ENCODE peak calls at places on chromosomes 3 and 15, in seven cellular contexts. One of them, this sample, is unnamed.

GRCh38 chr3:65955792-65956477 is 82.8 kb downstream of the MAGI1 start:
- DNase-seq in neuronal stem cell: no peak
- DNase-seq in mesendoderm: no peak
- DNase-seq in H9: no peak
- DNase-seq in H1: no peak
- DNase-seq in trophoblast cell: peak; percentile 35
- DNase-seq in mesenchymal stem cell: peak; percentile 81
- DNase-seq in this sample: peak; percentile 88

GRCh38 chr3:72836923-72837322 is 11.3 kb downstream of the SHQ1 start:
- DNase-seq in neuronal stem cell: no peak
- DNase-seq in mesendoderm: no peak
- DNase-seq in H9: no peak
- DNase-seq in H1: no peak
- DNase-seq in trophoblast cell: no peak
- DNase-seq in mesenchymal stem cell: no peak
- DNase-seq in this sample: no peak

GRCh38 chr3:145006291-145006690 is 1034.7 kb downstream of the DIPK2A start:
- DNase-seq in neuronal stem cell: no peak
- DNase-seq in mesendoderm: peak; percentile 54
- DNase-seq in H9: no peak
- DNase-seq in H1: no peak
- DNase-seq in trophoblast cell: no peak
- DNase-seq in mesenchymal stem cell: no peak
- DNase-seq in this sample: no peak

GRCh38 chr3:43094381-43094780 is 11.5 kb downstream of the POMGNT2 start:
- DNase-seq in neuronal stem cell: no peak
- DNase-seq in mesendoderm: no peak
- DNase-seq in H9: no peak
- DNase-seq in H1: no peak
- DNase-seq in trophoblast cell: no peak
- DNase-seq in mesenchymal stem cell: no peak
- DNase-seq in this sample: no peak

GRCh38 chr3:143820466-143821221 is 27.6 kb downstream of the SLC9A9 start:
- DNase-seq in neuronal stem cell: no peak
- DNase-seq in mesendoderm: peak; percentile 35
- DNase-seq in H9: no peak
- DNase-seq in H1: no peak
- DNase-seq in trophoblast cell: no peak
- DNase-seq in mesenchymal stem cell: no peak
- DNase-seq in this sample: no peak

GRCh38 chr15:46646476-46646875 is 1011.6 kb downstream of the SQOR start:
- DNase-seq in neuronal stem cell: no peak
- DNase-seq in mesendoderm: no peak
- DNase-seq in H9: no peak
- DNase-seq in H1: no peak
- DNase-seq in trophoblast cell: no peak
- DNase-seq in mesenchymal stem cell: no peak
- DNase-seq in this sample: no peak

GRCh38 chr15:73716417-73716816 is 32.2 kb downstream of the CD276 start:
- DNase-seq in neuronal stem cell: no peak
- DNase-seq in mesendoderm: no peak
- DNase-seq in H9: no peak
- DNase-seq in H1: no peak
- DNase-seq in trophoblast cell: no peak
- DNase-seq in mesenchymal stem cell: no peak
- DNase-seq in this sample: no peak

GRCh38 chr15:83356516-83357399 is 72.3 kb upstream of the BNC1 start:
- DNase-seq in neuronal stem cell: no peak
- DNase-seq in mesendoderm: no peak
- DNase-seq in H9: no peak
- DNase-seq in H1: no peak
- DNase-seq in trophoblast cell: no peak
- DNase-seq in mesenchymal stem cell: no peak
- DNase-seq in this sample: no peak

GRCh38 chr3:127226451-127226850 is 33.5 kb downstream of the PRR23E start:
- DNase-seq in neuronal stem cell: no peak
- DNase-seq in mesendoderm: peak; percentile 44
- DNase-seq in H9: no peak
- DNase-seq in H1: no peak
- DNase-seq in trophoblast cell: no peak
- DNase-seq in mesenchymal stem cell: no peak
- DNase-seq in this sample: no peak

DNA sequence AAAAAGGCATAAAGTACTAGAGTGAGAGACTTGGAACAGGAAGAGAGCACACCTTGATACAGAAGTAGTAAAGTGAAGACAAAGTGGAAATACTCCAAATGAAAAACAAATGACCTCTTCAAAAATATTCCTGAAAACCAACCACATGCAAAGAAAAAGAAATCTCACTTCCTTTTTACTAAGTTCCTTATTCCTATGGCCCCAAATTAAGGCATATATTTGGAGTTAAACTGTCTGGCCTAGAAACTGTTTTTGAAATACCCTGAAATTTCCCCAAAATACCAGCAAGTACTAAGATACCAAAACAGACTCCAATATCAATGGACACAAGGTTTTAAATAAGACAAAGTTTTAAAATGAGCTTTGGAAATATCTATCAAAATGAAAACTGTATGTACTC is 58.2 kb downstream of the ZNF148 start:
- DNase-seq in neuronal stem cell: no peak
- DNase-seq in mesendoderm: no peak
- DNase-seq in H9: no peak
- DNase-seq in H1: no peak
- DNase-seq in trophoblast cell: no peak
- DNase-seq in mesenchymal stem cell: no peak
- DNase-seq in this sample: no peak
- H2AK5ac ChIP-seq in neuronal stem cell: no peak overlapping the region
- H2AK5ac ChIP-seq in mesendoderm: no peak overlapping the region
- H2AK5ac ChIP-seq in H9: no peak overlapping the region
- H2AK5ac ChIP-seq in H1: no peak overlapping the region
- H2AK5ac ChIP-seq in trophoblast cell: no peak overlapping the region
- H2AK5ac ChIP-seq in mesenchymal stem cell: no peak overlapping the region
- H2AK5ac ChIP-seq in this sample: no peak overlapping the region

GRCh38 chr3:52484680-52485461 is 10.3 kb upstream of the STAB1 start:
- DNase-seq in neuronal stem cell: no peak
- DNase-seq in mesendoderm: no peak
- DNase-seq in H9: no peak
- DNase-seq in H1: no peak
- DNase-seq in trophoblast cell: no peak
- DNase-seq in mesenchymal stem cell: no peak
- DNase-seq in this sample: no peak
- H2AK5ac ChIP-seq in neuronal stem cell: no peak overlapping the region
- H2AK5ac ChIP-seq in mesendoderm: no peak overlapping the region
- H2AK5ac ChIP-seq in H9: no peak overlapping the region
- H2AK5ac ChIP-seq in H1: no peak overlapping the region
- H2AK5ac ChIP-seq in trophoblast cell: no peak overlapping the region
- H2AK5ac ChIP-seq in mesenchymal stem cell: no peak overlapping the region
- H2AK5ac ChIP-seq in this sample: no peak overlapping the region

GRCh38 chr15:44792715-44793114 is 56.4 kb downstream of the TRIM69 start:
- DNase-seq in neuronal stem cell: no peak
- DNase-seq in mesendoderm: no peak
- DNase-seq in H9: no peak
- DNase-seq in H1: no peak
- DNase-seq in trophoblast cell: no peak
- DNase-seq in mesenchymal stem cell: no peak
- DNase-seq in this sample: no peak

GRCh38 chr15:44794072-44794471 is 57.7 kb downstream of the TRIM69 start:
- DNase-seq in neuronal stem cell: no peak
- DNase-seq in mesendoderm: no peak
- DNase-seq in H9: no peak
- DNase-seq in H1: no peak
- DNase-seq in trophoblast cell: no peak
- DNase-seq in mesenchymal stem cell: no peak
- DNase-seq in this sample: no peak

GRCh38 chr15:44798815-44799214 is 62.5 kb downstream of the TRIM69 start:
- DNase-seq in neuronal stem cell: no peak
- DNase-seq in mesendoderm: no peak
- DNase-seq in H9: no peak
- DNase-seq in H1: no peak
- DNase-seq in trophoblast cell: no peak
- DNase-seq in mesenchymal stem cell: no peak
- DNase-seq in this sample: no peak

GRCh38 chr15:44801368-44801767 is 65.0 kb downstream of the TRIM69 start:
- DNase-seq in neuronal stem cell: no peak
- DNase-seq in mesendoderm: no peak
- DNase-seq in H9: no peak
- DNase-seq in H1: no peak
- DNase-seq in trophoblast cell: no peak
- DNase-seq in mesenchymal stem cell: no peak
- DNase-seq in this sample: no peak

GRCh38 chr15:44796508-44796907 is 60.2 kb downstream of the TRIM69 start:
- DNase-seq in neuronal stem cell: no peak
- DNase-seq in mesendoderm: no peak
- DNase-seq in H9: no peak
- DNase-seq in H1: no peak
- DNase-seq in trophoblast cell: no peak
- DNase-seq in mesenchymal stem cell: no peak
- DNase-seq in this sample: no peak
- H2AK5ac ChIP-seq in neuronal stem cell: no peak overlapping the region
- H2AK5ac ChIP-seq in mesendoderm: no peak overlapping the region
- H2AK5ac ChIP-seq in H9: no peak overlapping the region
- H2AK5ac ChIP-seq in H1: no peak overlapping the region
- H2AK5ac ChIP-seq in trophoblast cell: no peak overlapping the region
- H2AK5ac ChIP-seq in mesenchymal stem cell: no peak overlapping the region
- H2AK5ac ChIP-seq in this sample: no peak overlapping the region

DNA sequence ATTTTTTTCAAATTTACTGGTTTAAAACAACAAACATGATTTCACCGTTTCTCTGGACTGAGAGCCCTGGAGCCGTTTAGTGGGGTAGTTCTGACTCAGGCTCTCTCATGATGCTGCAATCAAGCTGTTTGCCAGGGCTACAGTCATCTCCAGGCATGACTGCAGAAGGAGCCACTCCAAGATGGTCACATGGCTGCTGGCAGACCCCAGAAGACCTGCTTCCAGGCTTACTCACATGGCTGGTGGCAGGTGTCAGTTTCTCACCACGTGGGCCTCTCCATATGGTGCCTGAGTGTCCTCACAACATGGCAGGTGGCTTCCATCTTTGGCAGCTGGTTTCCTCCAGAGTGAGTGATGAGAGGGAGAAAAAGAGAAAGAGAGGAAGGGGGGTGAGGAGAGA is 378.3 kb upstream of the RGMA start:
- DNase-seq in neuronal stem cell: no peak
- DNase-seq in mesendoderm: peak; percentile 10
- DNase-seq in H9: no peak
- DNase-seq in H1: no peak
- DNase-seq in trophoblast cell: no peak
- DNase-seq in mesenchymal stem cell: no peak
- DNase-seq in this sample: no peak
- H2AK5ac ChIP-seq in neuronal stem cell: peak overlapping the region; percentile 88
- H2AK5ac ChIP-seq in mesendoderm: no peak overlapping the region
- H2AK5ac ChIP-seq in H9: no peak overlapping the region
- H2AK5ac ChIP-seq in H1: no peak overlapping the region
- H2AK5ac ChIP-seq in trophoblast cell: no peak overlapping the region
- H2AK5ac ChIP-seq in mesenchymal stem cell: no peak overlapping the region
- H2AK5ac ChIP-seq in this sample: no peak overlapping the region

GRCh38 chr3:129059311-129059975 is 1.1 kb upstream of the GP9 start:
- DNase-seq in neuronal stem cell: no peak
- DNase-seq in mesendoderm: no peak
- DNase-seq in H9: no peak
- DNase-seq in H1: no peak
- DNase-seq in trophoblast cell: no peak
- DNase-seq in mesenchymal stem cell: no peak
- DNase-seq in this sample: no peak
- H2AK5ac ChIP-seq in neuronal stem cell: no peak overlapping the region
- H2AK5ac ChIP-seq in mesendoderm: no peak overlapping the region
- H2AK5ac ChIP-seq in H9: no peak overlapping the region
- H2AK5ac ChIP-seq in H1: no peak overlapping the region
- H2AK5ac ChIP-seq in trophoblast cell: no peak overlapping the region
- H2AK5ac ChIP-seq in mesenchymal stem cell: no peak overlapping the region
- H2AK5ac ChIP-seq in this sample: no peak overlapping the region

GRCh38 chr3:185161761-185162160 is 8.9 kb upstream of the C3orf70 start:
- DNase-seq in neuronal stem cell: no peak
- DNase-seq in mesendoderm: no peak
- DNase-seq in H9: no peak
- DNase-seq in H1: no peak
- DNase-seq in trophoblast cell: no peak
- DNase-seq in mesenchymal stem cell: no peak
- DNase-seq in this sample: no peak
- H2AK5ac ChIP-seq in neuronal stem cell: no peak overlapping the region
- H2AK5ac ChIP-seq in mesendoderm: no peak overlapping the region
- H2AK5ac ChIP-seq in H9: no peak overlapping the region
- H2AK5ac ChIP-seq in H1: no peak overlapping the region
- H2AK5ac ChIP-seq in trophoblast cell: no peak overlapping the region
- H2AK5ac ChIP-seq in mesenchymal stem cell: no peak overlapping the region
- H2AK5ac ChIP-seq in this sample: no peak overlapping the region

This sample was measured in IMR-90.